ENCODE peak calls at places on chromosomes 3 and 15, in ten cellular contexts. Y, W, Q, N, J, X, K, C, O and R are unnamed samples.

GRCh38 chr15:76340198-76340801 is 3.7 kb downstream of the ISL2 start:
- DNase-seq in Y (peak), W (no peak), Q (no peak), N (no peak), J (no peak), X (no peak), K (no peak), C (no peak), O (no peak), R (peak)

GRCh38 chr15:58460108-58460507 is 28.3 kb downstream of the LIPC start:
- DNase-seq in Y (no peak), W (no peak), Q (no peak), N (no peak), J (no peak), X (no peak), K (no peak), C (no peak), O (no peak), R (no peak)

GRCh38 chr3:165549037-165549436 is 288.2 kb downstream of the BCHE start:
- DNase-seq in Y (no peak), W (no peak), Q (no peak), N (no peak), J (no peak), X (no peak), K (no peak), C (no peak), O (no peak), R (no peak)

GRCh38 chr15:47184003-47184404 is 533.3 kb upstream of the SEMA6D start:
- DNase-seq in Y (peak), W (no peak), Q (no peak), N (no peak), J (no peak), X (no peak), K (no peak), C (no peak), O (no peak), R (peak)

GRCh38 chr3:126056681-126057546 is 27.0 kb downstream of the SLC41A3 start:
- DNase-seq in Y (peak), W (no peak), Q (no peak), N (no peak), J (peak), X (no peak), K (no peak), C (no peak), O (no peak), R (no peak)

GRCh38 chr3:98733055-98733777 is 29.9 kb upstream of the ST3GAL6 start:
- DNase-seq in Y (peak), W (peak), Q (no peak), N (no peak), J (peak), X (peak), K (peak), C (no peak), O (no peak), R (peak)

GRCh38 chr3:35772364-35773009 is 133.2 kb downstream of the ARPP21 start:
- DNase-seq in Y (no peak), W (no peak), Q (no peak), N (no peak), J (no peak), X (no peak), K (no peak), C (no peak), O (no peak), R (no peak)

GRCh38 chr15:29910068-29910467 is 87.8 kb upstream of the TJP1 start:
- DNase-seq in Y (no peak), W (no peak), Q (no peak), N (no peak), J (no peak), X (no peak), K (peak), C (no peak), O (no peak), R (no peak)

GRCh38 chr3:15102256-15102655 is 3.3 kb upstream of the RBSN start:
- DNase-seq in Y (no peak), W (peak), Q (peak), N (no peak), J (no peak), X (peak), K (peak), C (no peak), O (no peak), R (peak)

GRCh38 chr15:38040615-38041014 is 106.2 kb downstream of the TMCO5A start:
- DNase-seq in Y (no peak), W (no peak), Q (no peak), N (no peak), J (no peak), X (no peak), K (no peak), C (no peak), O (no peak), R (no peak)

GRCh38 chr15:92494791-92495190 is 101.1 kb downstream of the ST8SIA2 start:
- DNase-seq in Y (no peak), W (no peak), Q (no peak), N (no peak), J (no peak), X (no peak), K (no peak), C (no peak), O (no peak), R (no peak)

GRCh38 chr15:52254331-52254730 is 41.3 kb downstream of the MYO5C start:
- DNase-seq in Y (peak), W (no peak), Q (no peak), N (no peak), J (no peak), X (no peak), K (no peak), C (no peak), O (no peak), R (no peak)

GRCh38 chr15:101637549-101638318 is 14.4 kb downstream of the TM2D3 start:
- DNase-seq in Y (no peak), W (no peak), Q (no peak), N (no peak), J (no peak), X (no peak), K (no peak), C (no peak), O (no peak), R (no peak)

GRCh38 chr3:139128803-139129202 is 84.1 kb upstream of the PRR23C start:
- DNase-seq in Y (no peak), W (no peak), Q (no peak), N (no peak), J (no peak), X (no peak), K (no peak), C (no peak), O (no peak), R (no peak)

GRCh38 chr3:61927332-61927731 is 366.0 kb downstream of the PTPRG start:
- DNase-seq in Y (peak), W (no peak), Q (peak), N (no peak), J (no peak), X (peak), K (no peak), C (no peak), O (no peak), R (no peak)

GRCh38 chr15:56052389-56053045 is 59.1 kb upstream of the NEDD4 start:
- DNase-seq in Y (peak), W (no peak), Q (no peak), N (no peak), J (peak), X (no peak), K (no peak), C (peak), O (no peak), R (no peak)

GRCh38 chr3:159860727-159861126 is 127.9 kb upstream of the IL12A start:
- DNase-seq in Y (peak), W (no peak), Q (no peak), N (no peak), J (no peak), X (no peak), K (no peak), C (no peak), O (no peak), R (no peak)

GRCh38 chr3:147614210-147614609 is 205.0 kb downstream of the ZIC1 start:
- DNase-seq in Y (no peak), W (no peak), Q (no peak), N (no peak), J (no peak), X (no peak), K (no peak), C (no peak), O (no peak), R (no peak)

GRCh38 chr3:195257454-195258448 is 13.2 kb downstream of the XXYLT1 start:
- DNase-seq in Y (no peak), W (no peak), Q (no peak), N (no peak), J (no peak), X (peak), K (no peak), C (no peak), O (no peak), R (peak)

GRCh38 chr3:49813497-49814174 is at the start of gene UBA7:
- DNase-seq in Y (peak), W (peak), Q (no peak), N (no peak), J (peak), X (peak), K (peak), C (no peak), O (no peak), R (peak)

GRCh38 chr3:16595778-16596177 is 9.4 kb downstream of the DAZL start:
- DNase-seq in Y (peak), W (no peak), Q (no peak), N (no peak), J (no peak), X (no peak), K (no peak), C (no peak), O (no peak), R (no peak)

GRCh38 chr15:45402955-45403892 is 24.9 kb upstream of the GATM start:
- DNase-seq in Y (peak), W (peak), Q (peak), N (no peak), J (no peak), X (peak), K (no peak), C (no peak), O (no peak), R (peak)

GRCh38 chr15:68330911-68331310 is 53.4 kb downstream of the FEM1B start:
- DNase-seq in Y (no peak), W (no peak), Q (no peak), N (no peak), J (no peak), X (no peak), K (no peak), C (no peak), O (no peak), R (no peak)

GRCh38 chr3:52683611-52684010 is 2.1 kb downstream of the PBRM1 start:
- DNase-seq in Y (no peak), W (no peak), Q (no peak), N (no peak), J (no peak), X (no peak), K (no peak), C (no peak), O (no peak), R (peak)

GRCh38 chr3:31105011-31105410 is 210.6 kb upstream of the GADL1 start:
- DNase-seq in Y (no peak), W (no peak), Q (no peak), N (no peak), J (no peak), X (no peak), K (no peak), C (no peak), O (no peak), R (no peak)

GRCh38 chr3:10395196-10395595 is 74.3 kb upstream of the SEC13 start:
- DNase-seq in Y (no peak), W (no peak), Q (no peak), N (no peak), J (no peak), X (no peak), K (no peak), C (no peak), O (peak), R (no peak)

GRCh38 chr15:49815937-49816336 is 195.1 kb downstream of the DTWD1 start:
- DNase-seq in Y (no peak), W (no peak), Q (no peak), N (peak), J (no peak), X (no peak), K (no peak), C (no peak), O (no peak), R (no peak)

GRCh38 chr3:23495507-23495906 is 292.4 kb downstream of the UBE2E2 start:
- DNase-seq in Y (peak), W (no peak), Q (no peak), N (no peak), J (no peak), X (no peak), K (no peak), C (no peak), O (no peak), R (no peak)

GRCh38 chr15:91516866-91517265 is 336.6 kb upstream of the SLCO3A1 start:
- DNase-seq in Y (no peak), W (no peak), Q (no peak), N (no peak), J (no peak), X (no peak), K (no peak), C (no peak), O (no peak), R (no peak)

GRCh38 chr15:61871926-61872522 is 188.2 kb downstream of the VPS13C start:
- DNase-seq in Y (peak), W (no peak), Q (no peak), N (no peak), J (peak), X (no peak), K (no peak), C (peak), O (no peak), R (no peak)

GRCh38 chr3:78765671-78766485 is 1001.9 kb downstream of the ROBO1 start:
- DNase-seq in Y (no peak), W (no peak), Q (no peak), N (no peak), J (no peak), X (no peak), K (peak), C (no peak), O (no peak), R (no peak)

GRCh38 chr3:94076055-94076454 is 13.2 kb downstream of the NSUN3 start:
- DNase-seq in Y (no peak), W (no peak), Q (no peak), N (no peak), J (no peak), X (no peak), K (no peak), C (no peak), O (no peak), R (no peak)

GRCh38 chr3:123695731-123696640 is 111.1 kb upstream of the HACD2 start:
- DNase-seq in Y (peak), W (no peak), Q (no peak), N (no peak), J (no peak), X (no peak), K (no peak), C (no peak), O (no peak), R (no peak)

GRCh38 chr3:37530298-37530697 is 331.4 kb upstream of the CTDSPL start:
- DNase-seq in Y (no peak), W (no peak), Q (no peak), N (no peak), J (no peak), X (no peak), K (no peak), C (no peak), O (no peak), R (no peak)

GRCh38 chr3:53833650-53834049 is 12.6 kb downstream of the CHDH start:
- DNase-seq in Y (no peak), W (peak), Q (no peak), N (no peak), J (no peak), X (peak), K (no peak), C (no peak), O (no peak), R (no peak)

GRCh38 chr15:74482661-74483060 is 21.7 kb upstream of the UBL7 start:
- DNase-seq in Y (no peak), W (no peak), Q (no peak), N (no peak), J (peak), X (no peak), K (no peak), C (no peak), O (no peak), R (no peak)

GRCh38 chr3:159882784-159883779 is 105.6 kb upstream of the IL12A start:
- DNase-seq in Y (peak), W (no peak), Q (no peak), N (no peak), J (no peak), X (no peak), K (no peak), C (no peak), O (no peak), R (peak)

GRCh38 chr3:138125548-138126221 is 6.5 kb downstream of the A4GNT start:
- DNase-seq in Y (no peak), W (no peak), Q (no peak), N (no peak), J (no peak), X (no peak), K (no peak), C (no peak), O (no peak), R (no peak)

GRCh38 chr15:70723124-70723427 is 40.3 kb downstream of the UACA start:
- DNase-seq in Y (no peak), W (no peak), Q (no peak), N (no peak), J (no peak), X (no peak), K (no peak), C (no peak), O (no peak), R (no peak)

GRCh38 chr3:66041116-66041515 is 2.4 kb upstream of the MAGI1 start:
- DNase-seq in Y (no peak), W (no peak), Q (no peak), N (no peak), J (no peak), X (no peak), K (no peak), C (no peak), O (no peak), R (no peak)

GRCh38 chr3:81898336-81898735 is 136.9 kb upstream of the GBE1 start:
- DNase-seq in Y (no peak), W (no peak), Q (no peak), N (no peak), J (no peak), X (no peak), K (no peak), C (no peak), O (no peak), R (no peak)
- TF ChIP-seq POLR2AphosphoS5 in Y (no peak), W (no peak), Q (no peak), N (no peak), J (no peak), X (no peak), K (no peak), C (no peak), O (no peak), R (no peak)

DNA sequence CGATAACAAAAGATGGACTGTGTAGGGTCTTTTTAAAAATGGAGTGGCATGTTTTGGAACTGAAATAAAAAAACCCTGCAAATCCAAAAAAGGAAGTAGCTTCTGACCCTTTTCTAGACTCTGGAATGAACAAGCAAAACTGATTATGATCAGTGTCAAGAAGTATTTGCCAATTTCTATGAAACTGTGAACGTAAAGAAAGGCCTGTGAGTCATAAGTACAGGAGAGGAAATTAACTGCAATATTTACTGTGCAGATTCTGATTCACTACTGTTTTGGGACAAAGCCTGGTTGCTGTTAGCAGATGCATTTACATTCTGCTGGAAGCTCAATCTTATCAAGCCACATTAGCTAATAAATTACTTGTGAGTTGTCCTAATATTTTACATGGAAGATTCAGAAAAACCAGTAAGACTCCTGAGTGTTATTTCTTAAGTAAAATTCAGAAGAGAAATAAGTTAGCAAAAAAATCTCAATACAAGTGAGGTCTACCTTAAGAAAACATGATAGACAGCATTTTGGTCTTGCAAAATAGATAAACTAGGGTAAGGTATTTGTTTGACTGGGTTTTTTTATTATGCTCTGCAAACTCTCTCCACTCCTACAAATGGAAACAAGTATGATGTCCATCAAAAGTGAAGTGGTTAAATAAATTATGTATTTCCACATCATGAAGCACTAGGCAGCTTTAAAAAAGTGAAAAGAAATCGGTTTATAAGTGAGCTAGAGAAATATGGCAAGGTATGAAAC is 90.2 kb upstream of the LMOD3 start:
- DNase-seq in Y (peak), W (no peak), Q (no peak), N (no peak), J (peak), X (no peak), K (no peak), C (no peak), O (no peak), R (no peak)
- H3K4me3 ChIP-seq in Y (no peak), W (no peak), Q (no peak), N (no peak), J (no peak), X (no peak), K (no peak), C (no peak), O (no peak), R (no peak)

GRCh38 chr3:7573330-7573729 is 712.4 kb downstream of the GRM7 start:
- DNase-seq in Y (no peak), W (no peak), Q (no peak), N (no peak), J (no peak), X (no peak), K (no peak), C (no peak), O (no peak), R (no peak)
- TF ChIP-seq POLR2AphosphoS5 in Y (no peak), W (no peak), Q (no peak), N (no peak), J (no peak), X (no peak), K (no peak), C (no peak), O (no peak), R (no peak)

GRCh38 chr15:78065284-78065872 is 12.1 kb downstream of the TBC1D2B start:
- DNase-seq in Y (peak), W (peak), Q (no peak), N (no peak), J (peak), X (peak), K (no peak), C (no peak), O (no peak), R (no peak)
- H3K4me3 ChIP-seq in Y (no peak), W (no peak), Q (no peak), N (peak), J (peak), X (no peak), K (no peak), C (no peak), O (no peak), R (no peak)

GRCh38 chr15:26050271-26050670 is 187.1 kb upstream of the ATP10A start:
- DNase-seq in Y (no peak), W (no peak), Q (no peak), N (no peak), J (no peak), X (no peak), K (no peak), C (no peak), O (no peak), R (no peak)
- TF ChIP-seq POLR2AphosphoS5 in Y (no peak), W (no peak), Q (no peak), N (no peak), J (no peak), X (no peak), K (no peak), C (no peak), O (no peak), R (no peak)

GRCh38 chr3:119597548-119598288 is at the start of gene PLA1A:
- DNase-seq in Y (peak), W (no peak), Q (no peak), N (no peak), J (peak), X (no peak), K (no peak), C (no peak), O (no peak), R (no peak)
- H3K4me3 ChIP-seq in Y (no peak), W (no peak), Q (no peak), N (peak), J (peak), X (no peak), K (no peak), C (no peak), O (no peak), R (no peak)

DNA sequence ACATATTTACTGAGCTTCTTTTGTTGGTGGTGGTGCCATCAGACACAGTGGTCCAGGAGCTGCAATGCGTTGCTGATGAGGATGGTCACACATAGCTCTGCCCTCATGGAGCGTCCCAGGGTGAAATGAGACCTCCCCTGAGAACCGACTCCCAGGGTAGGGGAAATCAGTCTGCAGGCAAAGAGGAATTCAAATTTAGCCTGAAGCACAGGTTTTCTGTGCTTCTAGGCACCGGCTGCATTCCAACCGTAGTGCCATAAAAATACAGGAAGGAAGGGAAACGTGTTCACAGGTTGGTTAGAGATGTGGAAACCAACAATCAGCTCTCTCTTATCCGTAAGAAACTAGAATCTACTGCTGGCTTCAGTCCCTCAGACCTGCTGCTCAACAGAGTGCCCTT is 19.2 kb downstream of the SMAD3 start:
- DNase-seq in Y (no peak), W (no peak), Q (no peak), N (no peak), J (no peak), X (no peak), K (no peak), C (no peak), O (no peak), R (no peak)
- TF ChIP-seq POLR2AphosphoS5 in Y (no peak), W (no peak), Q (no peak), N (no peak), J (no peak), X (no peak), K (no peak), C (no peak), O (no peak), R (no peak)

GRCh38 chr3:169939320-169939719 is 27.3 kb upstream of the SEC62 start:
- DNase-seq in Y (no peak), W (no peak), Q (no peak), N (no peak), J (no peak), X (no peak), K (no peak), C (no peak), O (no peak), R (no peak)
- H3K4me3 ChIP-seq in Y (no peak), W (no peak), Q (no peak), N (no peak), J (no peak), X (no peak), K (no peak), C (no peak), O (no peak), R (no peak)

GRCh38 chr3:187370051-187370450 is 1.9 kb downstream of the RTP4 start:
- DNase-seq in Y (no peak), W (no peak), Q (no peak), N (no peak), J (no peak), X (no peak), K (no peak), C (no peak), O (no peak), R (no peak)
- TF ChIP-seq POLR2AphosphoS5 in Y (no peak), W (no peak), Q (no peak), N (no peak), J (no peak), X (no peak), K (no peak), C (no peak), O (no peak), R (no peak)